ENCODE peak calls at places on chromosomes 4 and X, in eight cellular contexts. B is fibroblast of lung, U is psoas muscle, F is SJSA1, Y is uterus, X is mesendoderm, G is ovary, T is heart left ventricle. R is an unnamed sample. For H3K4me1, the result is how much of the 10 kb centered on the place peaks cover.

GRCh38 chr4:94621491-94622080 is 136.2 kb upstream of the BMPR1B start:
- DNase-seq in B (peak), U (no peak), F (peak), Y (no peak), X (peak), G (no peak), T (no peak), R (no peak)

GRCh38 chr4:121796283-121796682 is 4.8 kb upstream of the EXOSC9 start:
- DNase-seq in B (no peak), U (no peak), F (no peak), Y (no peak), X (no peak), G (no peak), T (no peak), R (no peak)

GRCh38 chrX:140507982-140508305 is 3.1 kb upstream of the SOX3 start:
- DNase-seq in B (no peak), U (no peak), F (no peak), Y (no peak), X (peak), G (no peak), T (no peak), R (peak)

GRCh38 chrX:16807548-16807947 is 21.3 kb downstream of the TXLNG start:
- DNase-seq in B (peak), U (no peak), F (no peak), Y (no peak), X (peak), G (peak), T (no peak), R (no peak)

GRCh38 chrX:16458208-16458607 is 191.8 kb upstream of the S100G start:
- DNase-seq in B (no peak), U (no peak), F (no peak), Y (no peak), X (no peak), G (no peak), T (no peak), R (no peak)

GRCh38 chrX:115584715-115585114 is 23.7 kb downstream of the PLS3 start:
- DNase-seq in B (peak), U (no peak), F (no peak), Y (no peak), X (no peak), G (no peak), T (no peak), R (no peak)

GRCh38 chrX:80576815-80577533 is 156.7 kb downstream of the TENT5D start:
- DNase-seq in B (no peak), U (no peak), F (no peak), Y (no peak), X (peak), G (no peak), T (no peak), R (peak)

GRCh38 chrX:49710744-49711319 is 15.0 kb upstream of the PAGE1 start:
- DNase-seq in B (no peak), U (no peak), F (no peak), Y (no peak), X (peak), G (no peak), T (no peak), R (no peak)

GRCh38 chr4:118296739-118297138 is 56.1 kb downstream of the PRSS12 start:
- DNase-seq in B (no peak), U (no peak), F (no peak), Y (no peak), X (no peak), G (no peak), T (no peak), R (no peak)

GRCh38 chr4:186248643-186249042 is 17.3 kb upstream of the F11 start:
- DNase-seq in B (no peak), U (no peak), F (no peak), Y (no peak), X (peak), G (no peak), T (no peak), R (no peak)

GRCh38 chrX:153897899-153898298 is 6.6 kb upstream of the AVPR2 start:
- DNase-seq in B (no peak), U (no peak), F (no peak), Y (no peak), X (no peak), G (no peak), T (no peak), R (no peak)

GRCh38 chr4:93960450-93960849 is 131.9 kb downstream of the ATOH1 start:
- DNase-seq in B (no peak), U (no peak), F (no peak), Y (no peak), X (peak), G (no peak), T (no peak), R (no peak)

GRCh38 chr4:126568652-126569580 is 1063.8 kb upstream of the INTU start:
- DNase-seq in B (no peak), U (no peak), F (no peak), Y (no peak), X (no peak), G (no peak), T (no peak), R (no peak)

GRCh38 chr4:5631352-5632042 is 76.9 kb downstream of the EVC2 start:
- DNase-seq in B (no peak), U (no peak), F (no peak), Y (no peak), X (peak), G (no peak), T (no peak), R (no peak)

GRCh38 chr4:5635826-5636196 is 72.5 kb downstream of the EVC2 start:
- DNase-seq in B (peak), U (no peak), F (peak), Y (no peak), X (no peak), G (no peak), T (no peak), R (no peak)

GRCh38 chr4:5629542-5629941 is 78.8 kb downstream of the EVC2 start:
- DNase-seq in B (no peak), U (no peak), F (no peak), Y (no peak), X (no peak), G (no peak), T (no peak), R (no peak)

GRCh38 chr4:5632571-5632970 is 75.8 kb downstream of the EVC2 start:
- DNase-seq in B (no peak), U (no peak), F (no peak), Y (no peak), X (peak), G (no peak), T (no peak), R (no peak)

GRCh38 chr4:5632043-5632440 is 76.3 kb downstream of the EVC2 start:
- DNase-seq in B (no peak), U (no peak), F (no peak), Y (no peak), X (no peak), G (no peak), T (no peak), R (no peak)
- H3K27ac ChIP-seq in B (no peak), U (no peak), F (no peak), Y (no peak), X (no peak), G (no peak), T (no peak), R (no peak)

GRCh38 chr4:151857368-151857767 is 96.6 kb upstream of the GATB start:
- DNase-seq in B (no peak), U (no peak), F (no peak), Y (no peak), X (peak), G (no peak), T (no peak), R (no peak)
- H3K4me3 ChIP-seq in B (no peak), U (no peak), F (no peak), Y (no peak), X (no peak), G (no peak), T (peak), R (no peak)

DNA sequence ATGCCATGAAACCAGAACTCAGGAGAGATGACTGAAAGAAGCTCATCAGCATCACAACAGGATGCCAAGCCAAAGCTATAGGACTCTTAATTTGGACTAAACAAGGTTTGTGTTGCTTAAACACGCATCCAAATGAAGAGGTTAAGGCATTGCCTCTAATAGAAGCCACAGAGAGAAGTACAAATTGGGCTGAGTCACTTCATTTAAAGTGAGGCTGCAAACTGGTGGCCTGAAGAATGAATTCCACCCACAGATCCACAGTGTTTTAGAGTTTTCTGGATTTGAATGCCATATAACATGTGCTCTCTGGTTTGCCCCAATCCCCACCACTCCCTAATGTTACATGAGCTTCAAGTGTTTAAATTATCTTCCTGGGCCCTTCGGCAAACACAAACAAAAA is 103.5 kb downstream of the FIP1L1 start:
- DNase-seq in B (peak), U (no peak), F (no peak), Y (no peak), X (no peak), G (no peak), T (no peak), R (no peak)
- H3K4me1 ChIP-seq in B (under half), U (under half), F (under half), Y (under half), X (under half), G (under half), T (under half), R (under half)

DNA sequence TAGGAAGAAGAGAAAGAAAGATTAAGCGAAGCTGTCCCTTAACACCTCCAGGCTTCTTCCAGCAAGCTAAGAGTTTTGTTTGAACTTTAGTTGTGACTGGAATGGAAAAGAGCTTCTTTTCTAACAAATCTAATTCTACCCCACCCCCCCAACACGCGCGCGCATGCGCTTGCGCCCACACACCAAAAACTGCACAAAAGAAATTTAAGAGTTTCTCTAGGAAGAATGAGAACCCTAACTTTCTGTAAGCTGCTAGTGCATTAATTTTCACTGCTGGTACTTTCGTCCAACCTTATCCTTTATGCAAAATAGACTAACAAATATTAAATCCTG is 9.0 kb upstream of the INTU start:
- DNase-seq in B (peak), U (no peak), F (peak), Y (no peak), X (no peak), G (peak), T (no peak), R (no peak)
- H3K27ac ChIP-seq in B (no peak), U (no peak), F (no peak), Y (peak), X (no peak), G (no peak), T (no peak), R (no peak)

GRCh38 chr4:80033581-80033980 is 39.4 kb downstream of the ANTXR2 start:
- DNase-seq in B (no peak), U (no peak), F (no peak), Y (no peak), X (peak), G (no peak), T (no peak), R (no peak)

GRCh38 chr4:80037864-80038263 is 35.2 kb downstream of the ANTXR2 start:
- DNase-seq in B (no peak), U (no peak), F (no peak), Y (no peak), X (no peak), G (no peak), T (no peak), R (no peak)

GRCh38 chr4:80036306-80036705 is 36.7 kb downstream of the ANTXR2 start:
- DNase-seq in B (no peak), U (no peak), F (no peak), Y (no peak), X (peak), G (peak), T (no peak), R (no peak)

GRCh38 chr4:80035336-80035735 is 37.7 kb downstream of the ANTXR2 start:
- DNase-seq in B (no peak), U (no peak), F (no peak), Y (no peak), X (peak), G (no peak), T (no peak), R (no peak)

DNA sequence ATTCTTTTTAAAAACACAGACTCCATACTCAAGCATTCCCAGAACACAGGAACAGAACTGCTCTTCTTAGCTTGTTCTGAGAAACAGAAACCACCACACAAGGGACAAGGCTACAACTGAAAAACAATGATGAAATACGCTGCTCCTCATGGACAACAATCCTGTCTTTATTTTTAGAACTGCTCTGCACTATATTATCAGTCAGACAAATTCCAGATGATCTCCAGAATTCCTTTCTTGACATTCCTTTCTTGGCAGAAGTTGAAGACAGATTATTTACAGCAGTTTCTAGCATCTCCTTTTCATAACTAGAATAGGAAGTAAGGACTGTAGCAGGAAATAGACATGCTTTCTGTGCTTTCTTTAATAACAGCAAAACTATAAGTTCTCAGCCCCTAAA is 36.1 kb downstream of the ANTXR2 start:
- DNase-seq in B (peak), U (no peak), F (peak), Y (peak), X (no peak), G (no peak), T (no peak), R (no peak)
- H3K4me3 ChIP-seq in B (peak), U (peak), F (peak), Y (no peak), X (no peak), G (peak), T (peak), R (no peak)

GRCh38 chrX:69424910-69425309 is 79.2 kb upstream of the NALF2 start:
- DNase-seq in B (no peak), U (no peak), F (no peak), Y (no peak), X (no peak), G (no peak), T (no peak), R (no peak)

GRCh38 chrX:69431417-69431816 is 72.7 kb upstream of the NALF2 start:
- DNase-seq in B (no peak), U (no peak), F (no peak), Y (no peak), X (peak), G (no peak), T (no peak), R (no peak)

GRCh38 chrX:69430730-69431129 is 73.4 kb upstream of the NALF2 start:
- DNase-seq in B (no peak), U (no peak), F (no peak), Y (no peak), X (no peak), G (no peak), T (no peak), R (no peak)

GRCh38 chrX:69429339-69430014 is 74.6 kb upstream of the NALF2 start:
- DNase-seq in B (no peak), U (no peak), F (no peak), Y (no peak), X (peak), G (no peak), T (peak), R (no peak)

DNA sequence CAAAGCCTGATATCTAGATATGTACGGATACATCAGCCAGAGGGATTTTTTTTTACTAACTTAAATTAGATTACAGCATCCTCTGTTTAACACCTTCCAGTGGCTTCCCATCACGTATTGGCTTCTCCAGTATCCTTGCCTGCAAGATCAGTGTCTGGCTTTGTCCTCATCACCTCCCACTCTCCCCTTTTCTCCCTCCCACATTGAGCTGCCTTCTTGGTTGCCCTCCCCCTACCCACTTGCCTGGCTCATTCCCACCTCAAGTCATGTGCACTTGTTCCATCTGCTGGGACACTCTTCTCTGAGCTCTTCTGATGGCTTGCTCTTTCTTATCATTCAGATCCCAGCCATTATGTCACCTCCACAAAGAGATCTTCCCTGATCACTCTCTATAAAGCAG is 75.9 kb upstream of the NALF2 start:
- DNase-seq in B (no peak), U (no peak), F (no peak), Y (no peak), X (no peak), G (no peak), T (no peak), R (no peak)
- H3K4me1 ChIP-seq in B (under half), U (under half), F (under half), Y (under half), X (under half), G (under half), T (under half), R (under half)

GRCh38 chr4:77079281-77079680 is 3.5 kb upstream of the CCNI start:
- DNase-seq in B (no peak), U (no peak), F (no peak), Y (no peak), X (no peak), G (no peak), T (no peak), R (no peak)
- H3K27ac ChIP-seq in B (no peak), U (no peak), F (no peak), Y (no peak), X (no peak), G (no peak), T (no peak), R (no peak)

GRCh38 chr4:25089058-25089763 is 58.5 kb upstream of the LGI2 start:
- DNase-seq in B (no peak), U (no peak), F (no peak), Y (no peak), X (no peak), G (no peak), T (no peak), R (no peak)
- H3K4me3 ChIP-seq in B (peak), U (no peak), F (no peak), Y (no peak), X (no peak), G (peak), T (peak), R (no peak)

R was measured in pancreas.